ENCODE peak calls at places on chromosomes 3 and 15, in six cellular contexts. T, Q, U, F, B and L are unnamed samples.

GRCh38 chr3:71415708-71416108 is 167.8 kb downstream of the FOXP1 start:
- DNase-seq in T (no peak), Q (no peak), U (no peak), F (no peak), B (peak; percentile 56), L (peak; percentile 66)

GRCh38 chr15:74432271-74432967 is 1.3 kb downstream of the SEMA7A start:
- DNase-seq in T (no peak), Q (no peak), U (no peak), F (no peak), B (no peak), L (no peak)

GRCh38 chr3:101011086-101011485 is 17.9 kb upstream of the ABI3BP start:
- DNase-seq in T (no peak), Q (no peak), U (no peak), F (no peak), B (no peak), L (no peak)

GRCh38 chr3:70072180-70072579 is 72.6 kb downstream of the SAMMSON start:
- DNase-seq in T (no peak), Q (no peak), U (peak; percentile 35), F (peak; percentile 12), B (no peak), L (no peak)

GRCh38 chr15:79562538-79563298 is 130.6 kb downstream of the MINAR1 start:
- DNase-seq in T (no peak), Q (no peak), U (no peak), F (no peak), B (no peak), L (no peak)

GRCh38 chr15:74322558-74323180 is 44.8 kb downstream of the CYP11A1 start:
- DNase-seq in T (peak; percentile 52), Q (peak; percentile 65), U (peak; percentile 61), F (peak; percentile 49), B (peak; percentile 38), L (no peak)

GRCh38 chr15:66252411-66253295 is 897 bp downstream of the MEGF11 start:
- DNase-seq in T (peak; percentile 46), Q (peak; percentile 97), U (peak; percentile 35), F (peak; percentile 41), B (peak; percentile 29), L (no peak)

GRCh38 chr15:23806980-23807379 is 119.9 kb upstream of the NDN start:
- DNase-seq in T (no peak), Q (no peak), U (no peak), F (no peak), B (no peak), L (no peak)

GRCh38 chr15:98853593-98854420 is 153.8 kb downstream of the PGPEP1L start:
- DNase-seq in T (peak; percentile 38), Q (no peak), U (peak; percentile 46), F (no peak), B (no peak), L (no peak)

GRCh38 chr15:80615783-80616391 is 79.2 kb upstream of the ABHD17C start:
- DNase-seq in T (peak; percentile 69), Q (no peak), U (peak; percentile 81), F (peak; percentile 79), B (no peak), L (no peak)

GRCh38 chr3:184540777-184541681 is 20.6 kb upstream of the EPHB3 start:
- DNase-seq in T (peak; percentile 87), Q (peak; percentile 36), U (peak; percentile 30), F (peak; percentile 51), B (peak; percentile 69), L (peak; percentile 54)

GRCh38 chr3:169241928-169242751 is 421.4 kb downstream of the MECOM start:
- DNase-seq in T (no peak), Q (no peak), U (peak; percentile 53), F (peak; percentile 87), B (no peak), L (no peak)

GRCh38 chr15:58065445-58066041 is at the start of gene ALDH1A2:
- DNase-seq in T (peak; percentile 8), Q (no peak), U (no peak), F (peak; percentile 72), B (no peak), L (no peak)

GRCh38 chr15:100468265-100468664 is 60.5 kb downstream of the CERS3 start:
- DNase-seq in T (no peak), Q (no peak), U (peak; percentile 56), F (no peak), B (no peak), L (no peak)

GRCh38 chr3:186452517-186452916 is 90.5 kb upstream of the DGKG start:
- DNase-seq in T (no peak), Q (no peak), U (peak; percentile 87), F (no peak), B (no peak), L (no peak)

GRCh38 chr3:78645628-78646310 is 1122.0 kb downstream of the ROBO1 start:
- DNase-seq in T (no peak), Q (peak; percentile 18), U (peak; percentile 87), F (peak; percentile 84), B (no peak), L (peak; percentile 69)

GRCh38 chr3:106683931-106684330 is 693.3 kb upstream of the CCDC54 start:
- DNase-seq in T (no peak), Q (no peak), U (no peak), F (no peak), B (no peak), L (no peak)

GRCh38 chr15:96369825-96370621 is 39.5 kb downstream of the NR2F2 start:
- DNase-seq in T (no peak), Q (no peak), U (no peak), F (no peak), B (no peak), L (no peak)

GRCh38 chr3:157394361-157394760 is 42.3 kb upstream of the PTX3 start:
- DNase-seq in T (no peak), Q (no peak), U (no peak), F (no peak), B (no peak), L (no peak)

GRCh38 chr3:16723994-16724393 is 118.8 kb upstream of the DAZL start:
- DNase-seq in T (no peak), Q (no peak), U (no peak), F (no peak), B (no peak), L (peak; percentile 68)

GRCh38 chr3:153513236-153513635 is 351.2 kb downstream of the RAP2B start:
- DNase-seq in T (no peak), Q (peak; percentile 2), U (peak; percentile 13), F (peak; percentile 34), B (peak; percentile 20), L (peak; percentile 8)

GRCh38 chr15:34795267-34796081 is at the start of gene ACTC1:
- DNase-seq in T (no peak), Q (peak; percentile 66), U (peak; percentile 39), F (peak; percentile 41), B (no peak), L (no peak)

GRCh38 chr15:69074011-69074842 is 59.7 kb downstream of the NOX5 start:
- DNase-seq in T (peak; percentile 75), Q (peak; percentile 86), U (peak; percentile 65), F (peak; percentile 70), B (no peak), L (no peak)

GRCh38 chr3:61606196-61606595 is 44.8 kb downstream of the PTPRG start:
- DNase-seq in T (no peak), Q (no peak), U (no peak), F (no peak), B (no peak), L (no peak)

GRCh38 chr3:61610316-61610715 is 48.9 kb downstream of the PTPRG start:
- DNase-seq in T (no peak), Q (no peak), U (no peak), F (no peak), B (no peak), L (no peak)

GRCh38 chr3:61608072-61608471 is 46.7 kb downstream of the PTPRG start:
- DNase-seq in T (no peak), Q (no peak), U (no peak), F (no peak), B (no peak), L (no peak)

GRCh38 chr3:61605589-61606175 is 44.3 kb downstream of the PTPRG start:
- DNase-seq in T (no peak), Q (no peak), U (peak; percentile 28), F (no peak), B (no peak), L (no peak)

DNA sequence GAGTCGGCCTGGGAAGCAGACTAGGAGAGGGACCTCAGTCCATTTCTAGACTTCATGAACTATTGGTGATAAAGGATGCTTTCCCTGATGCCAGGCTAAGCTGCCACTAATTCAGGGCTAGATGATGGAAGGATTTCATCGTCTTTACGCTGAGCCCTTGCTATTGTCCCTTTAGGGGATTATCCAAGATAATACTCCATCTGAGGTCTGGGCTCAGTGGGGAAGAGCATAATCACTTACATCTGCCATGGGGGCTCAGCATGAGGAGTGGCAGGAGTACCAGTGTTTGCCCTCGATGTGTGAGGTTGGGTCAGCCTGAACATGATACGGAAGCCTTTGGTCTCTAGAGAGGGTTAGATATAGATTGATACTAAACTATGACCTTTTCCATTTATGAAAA is 47.3 kb downstream of the PTPRG start:
- DNase-seq in T (no peak), Q (no peak), U (no peak), F (no peak), B (no peak), L (no peak)
- H3K4me3 ChIP-seq in T (no peak overlapping the region), Q (no peak overlapping the region), U (no peak overlapping the region), F (no peak overlapping the region), B (no peak overlapping the region), L (no peak overlapping the region)

DNA sequence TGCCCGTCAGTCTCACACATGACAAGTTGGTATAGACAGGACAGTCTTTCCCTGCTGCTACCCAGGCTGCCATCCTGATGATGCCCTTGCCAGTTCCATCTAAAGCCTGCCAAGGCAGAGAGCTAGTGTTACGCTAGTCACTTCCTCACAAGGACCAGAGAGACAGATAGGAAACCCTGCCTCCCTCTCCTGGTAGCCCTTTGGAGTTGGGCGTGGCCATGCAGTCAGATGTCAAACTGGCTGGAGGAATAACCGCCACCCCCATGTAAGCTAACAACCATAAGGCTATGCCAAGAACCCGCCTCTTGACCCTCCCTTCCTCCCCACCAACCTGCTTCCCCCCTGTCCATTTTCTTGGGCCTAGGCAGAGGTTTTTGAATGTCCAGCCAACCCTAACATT is 2.8 kb downstream of the TMEM115 start:
- DNase-seq in T (peak; percentile 83), Q (no peak), U (peak; percentile 23), F (no peak), B (no peak), L (no peak)
- H3K4me3 ChIP-seq in T (peak overlapping the region; percentile 12), Q (no peak overlapping the region), U (peak overlapping the region; percentile 84), F (no peak overlapping the region), B (no peak overlapping the region), L (no peak overlapping the region)

DNA sequence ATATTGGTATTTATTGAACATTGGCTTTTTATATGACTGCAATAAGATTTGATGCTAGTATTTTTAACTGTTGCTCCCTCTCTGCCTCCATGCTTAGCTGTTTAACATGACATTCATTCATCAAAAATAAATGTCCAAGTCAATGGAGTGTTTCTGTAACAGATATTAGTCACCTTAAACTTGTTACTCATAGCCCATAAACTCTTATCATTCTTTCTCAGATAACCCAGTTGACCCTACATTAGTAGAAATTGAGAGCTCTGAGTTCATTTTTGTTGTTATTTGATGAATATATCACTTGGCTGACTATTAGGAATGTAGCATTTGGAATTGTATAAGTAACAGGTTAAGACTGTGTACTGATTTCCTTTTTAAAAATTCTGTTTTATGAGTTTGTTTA is 201.1 kb downstream of the UBE2E2 start:
- DNase-seq in T (no peak), Q (no peak), U (no peak), F (peak; percentile 63), B (no peak), L (no peak)
- H3K4me3 ChIP-seq in T (no peak overlapping the region), Q (no peak overlapping the region), U (no peak overlapping the region), F (no peak overlapping the region), B (no peak overlapping the region), L (no peak overlapping the region)

DNA sequence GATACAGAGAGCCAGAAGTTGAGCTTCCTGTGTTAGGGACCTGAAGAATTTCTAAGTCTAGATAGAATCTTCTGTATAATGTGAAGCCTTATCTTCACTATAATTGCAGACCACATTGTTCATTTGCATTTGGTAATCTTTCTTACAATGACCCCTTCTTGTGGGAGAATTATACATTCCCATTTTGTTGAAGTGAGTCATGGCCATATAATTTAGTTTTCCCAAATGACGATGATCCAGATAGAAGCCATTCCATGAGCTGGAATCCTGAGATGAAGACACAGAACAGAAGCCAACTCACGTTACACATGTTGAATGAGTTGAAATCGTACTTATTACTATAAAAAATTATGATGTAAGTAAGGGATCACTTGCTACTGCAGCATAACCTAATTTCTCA is 187.8 kb downstream of the TUSC7 start:
- DNase-seq in T (no peak), Q (no peak), U (no peak), F (no peak), B (no peak), L (no peak)
- H3K4me3 ChIP-seq in T (no peak overlapping the region), Q (no peak overlapping the region), U (no peak overlapping the region), F (no peak overlapping the region), B (no peak overlapping the region), L (no peak overlapping the region)